ENCODE peak calls at places on chromosome 1, in five cellular contexts. One of them, this sample, is unnamed.

GRCh38 chr1:151716771-151717631 is at the start of gene CELF3:
- DNase-seq in NCI-H748 treated with DMSO at 0.1 percent for 48 hours: peak
- DNase-seq in nephron progenitor cell: peak
- DNase-seq in lower leg skin: no peak
- DNase-seq in HAP-1: peak
- DNase-seq in this sample: no peak

GRCh38 chr1:214551052-214551435 is 358 bp downstream of the PTPN14 start:
- DNase-seq in lower leg skin: peak
- DNase-seq in nephron progenitor cell: peak
- DNase-seq in HAP-1: peak
- DNase-seq in NCI-H748 treated with DMSO at 0.1 percent for 48 hours: no peak
- DNase-seq in this sample: no peak

GRCh38 chr1:30191154-30191702 is 532.2 kb downstream of the MATN1 start:
- DNase-seq in HAP-1: peak
- DNase-seq in NCI-H748 treated with DMSO at 0.1 percent for 48 hours: no peak
- DNase-seq in nephron progenitor cell: peak
- DNase-seq in lower leg skin: no peak
- DNase-seq in this sample: peak

GRCh38 chr1:240766831-240767230 is 154.9 kb upstream of the GREM2 start:
- DNase-seq in lower leg skin: no peak
- DNase-seq in nephron progenitor cell: no peak
- DNase-seq in HAP-1: no peak
- DNase-seq in NCI-H748 treated with DMSO at 0.1 percent for 48 hours: no peak
- DNase-seq in this sample: no peak

GRCh38 chr1:65724151-65724550 is 68.5 kb upstream of the PDE4B start:
- DNase-seq in lower leg skin: no peak
- DNase-seq in NCI-H748 treated with DMSO at 0.1 percent for 48 hours: no peak
- DNase-seq in HAP-1: no peak
- DNase-seq in nephron progenitor cell: no peak
- DNase-seq in this sample: no peak

GRCh38 chr1:55233149-55233777 is 18.1 kb upstream of the USP24 start:
- DNase-seq in NCI-H748 treated with DMSO at 0.1 percent for 48 hours: no peak
- DNase-seq in nephron progenitor cell: no peak
- DNase-seq in HAP-1: no peak
- DNase-seq in lower leg skin: no peak
- DNase-seq in this sample: no peak

GRCh38 chr1:242524571-242525359 is at the start of gene PLD5:
- DNase-seq in NCI-H748 treated with DMSO at 0.1 percent for 48 hours: no peak
- DNase-seq in HAP-1: peak
- DNase-seq in lower leg skin: no peak
- DNase-seq in nephron progenitor cell: peak
- DNase-seq in this sample: no peak

GRCh38 chr1:181793826-181794225 is 267.7 kb downstream of the ZNF648 start:
- DNase-seq in nephron progenitor cell: no peak
- DNase-seq in lower leg skin: no peak
- DNase-seq in NCI-H748 treated with DMSO at 0.1 percent for 48 hours: no peak
- DNase-seq in HAP-1: no peak
- DNase-seq in this sample: no peak

GRCh38 chr1:51294566-51295184 is 35.7 kb downstream of the TTC39A start:
- DNase-seq in HAP-1: no peak
- DNase-seq in NCI-H748 treated with DMSO at 0.1 percent for 48 hours: no peak
- DNase-seq in lower leg skin: peak
- DNase-seq in nephron progenitor cell: no peak
- DNase-seq in this sample: no peak

GRCh38 chr1:209896346-209896745 is 41.7 kb upstream of the SYT14 start:
- DNase-seq in NCI-H748 treated with DMSO at 0.1 percent for 48 hours: no peak
- DNase-seq in HAP-1: no peak
- DNase-seq in lower leg skin: no peak
- DNase-seq in nephron progenitor cell: no peak
- DNase-seq in this sample: no peak

GRCh38 chr1:12477936-12478611 is 139.9 kb downstream of the DHRS3 start:
- DNase-seq in NCI-H748 treated with DMSO at 0.1 percent for 48 hours: peak
- DNase-seq in lower leg skin: peak
- DNase-seq in HAP-1: peak
- DNase-seq in nephron progenitor cell: peak
- DNase-seq in this sample: peak

GRCh38 chr1:215794151-215794550 is 227.0 kb downstream of the KCTD3 start:
- DNase-seq in nephron progenitor cell: no peak
- DNase-seq in lower leg skin: no peak
- DNase-seq in NCI-H748 treated with DMSO at 0.1 percent for 48 hours: peak
- DNase-seq in HAP-1: peak
- DNase-seq in this sample: no peak

This sample was measured in omental fat pad.